ENCODE peak calls at places on chromosome 22, in ten cellular contexts. Y is Peyer's patch, Q is K562, P is spleen, C is HepG2, J is HCT116, V is right lobe of liver, L is body of pancreas, B is uterus, I is IMR-90. E is an unnamed sample.

GRCh38 chr22:32535531-32536190 is 61.0 kb downstream of the FBXO7 start:
- DNase-seq in Y (no peak), Q (no peak), P (no peak), C (no peak), J (no peak), V (no peak), L (no peak), B (no peak), I (no peak), E (no peak)

GRCh38 chr22:21042978-21043855 is 2.5 kb upstream of the LRRC74B start:
- DNase-seq in Y (no peak), Q (peak; percentile 75), P (peak; percentile 22), C (no peak), J (no peak), V (no peak), L (no peak), B (no peak), I (no peak), E (no peak)

GRCh38 chr22:32920032-32920628 is 118.6 kb downstream of the TIMP3 start:
- DNase-seq in Y (no peak), Q (no peak), P (no peak), C (no peak), J (no peak), V (no peak), L (peak; percentile 50), B (peak; percentile 85), I (peak; percentile 33), E (peak; percentile 61)

GRCh38 chr22:22200569-22201184 is 43.9 kb upstream of the VPREB1 start:
- DNase-seq in Y (no peak), Q (no peak), P (no peak), C (no peak), J (no peak), V (no peak), L (no peak), B (no peak), I (no peak), E (no peak)

GRCh38 chr22:29079218-29079901 is 6.5 kb downstream of the KREMEN1 start:
- DNase-seq in Y (no peak), Q (peak; percentile 12), P (no peak), C (no peak), J (no peak), V (no peak), L (no peak), B (no peak), I (no peak), E (no peak)

GRCh38 chr22:36430863-36431262 is 43.1 kb upstream of the MYH9 start:
- DNase-seq in Y (no peak), Q (peak; percentile 31), P (no peak), C (peak; percentile 52), J (no peak), V (no peak), L (no peak), B (no peak), I (peak; percentile 53), E (no peak)

GRCh38 chr22:28911777-28912669 is 28.7 kb downstream of the ZNRF3 start:
- DNase-seq in Y (no peak), Q (no peak), P (no peak), C (peak; percentile 89), J (no peak), V (no peak), L (no peak), B (no peak), I (peak; percentile 65), E (peak; percentile 36)

GRCh38 chr22:22995166-22995565 is 75.2 kb upstream of the GNAZ start:
- DNase-seq in Y (no peak), Q (peak; percentile 71), P (no peak), C (no peak), J (no peak), V (no peak), L (no peak), B (no peak), I (no peak), E (no peak)

GRCh38 chr22:25048659-25049657 is 96.4 kb downstream of the KIAA1671 start:
- DNase-seq in Y (peak; percentile 29), Q (peak; percentile 66), P (peak; percentile 83), C (peak; percentile 62), J (peak; percentile 46), V (peak; percentile 76), L (peak; percentile 71), B (peak; percentile 46), I (peak; percentile 23), E (peak; percentile 75)

GRCh38 chr22:32996702-32997101 is 61.5 kb downstream of the SYN3 start:
- DNase-seq in Y (no peak), Q (no peak), P (no peak), C (no peak), J (no peak), V (no peak), L (no peak), B (peak; percentile 34), I (no peak), E (no peak)

GRCh38 chr22:36435516-36436415 is 45.7 kb downstream of the TXN2 start:
- DNase-seq in Y (peak; percentile 74), Q (no peak), P (peak; percentile 87), C (peak; percentile 92), J (no peak), V (peak; percentile 76), L (peak; percentile 90), B (no peak), I (no peak), E (no peak)

GRCh38 chr22:38997518-38997917 is 15.4 kb downstream of the APOBEC3B start:
- DNase-seq in Y (no peak), Q (no peak), P (no peak), C (no peak), J (no peak), V (no peak), L (no peak), B (no peak), I (no peak), E (no peak)

DNA sequence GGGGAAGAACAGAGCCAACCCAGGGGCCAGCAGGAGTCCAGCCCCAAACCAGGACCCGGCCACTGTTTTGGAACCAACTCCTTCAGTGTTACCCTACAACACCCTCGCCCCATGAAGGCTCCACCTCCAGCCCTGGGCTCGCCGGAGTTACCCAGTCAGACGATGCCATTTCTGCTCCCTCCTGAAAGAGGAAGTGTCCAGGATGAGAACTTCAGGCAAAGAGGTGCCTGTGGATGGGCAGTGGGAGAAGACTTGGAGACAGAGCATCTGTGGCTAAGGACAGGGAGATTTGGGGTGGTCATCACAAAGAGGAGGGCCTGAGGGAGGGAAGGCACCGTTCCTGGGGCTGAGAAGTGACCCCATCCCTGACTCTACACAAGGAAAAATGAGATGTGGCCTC is 14.0 kb downstream of the APOBEC3B start:
- DNase-seq in Y (no peak), Q (no peak), P (no peak), C (no peak), J (no peak), V (no peak), L (no peak), B (no peak), I (no peak), E (no peak)
- TF ChIP-seq CTCF in Y (no peak), Q (no peak), P (no peak), C (no peak), J (no peak), V (no peak), L (no peak), B (no peak), I (no peak), E (no peak)

GRCh38 chr22:46079861-46080821 is 70.2 kb upstream of the PPARA start:
- DNase-seq in Y (no peak), Q (no peak), P (peak; percentile 78), C (no peak), J (no peak), V (peak; percentile 56), L (peak; percentile 79), B (peak; percentile 89), I (no peak), E (peak; percentile 72)
- TF ChIP-seq POLR2A in Y (no peak), Q (no peak), P (no peak), C (no peak), J (no peak), V (no peak), L (peak; percentile 55), B (peak; percentile 68), I (no peak), E (no peak)

GRCh38 chr22:49971232-49972162 is 10.9 kb downstream of the PIM3 start:
- DNase-seq in Y (peak; percentile 68), Q (peak; percentile 84), P (peak; percentile 94), C (no peak), J (no peak), V (peak; percentile 96), L (peak; percentile 78), B (peak; percentile 88), I (no peak), E (peak; percentile 86)

GRCh38 chr22:49968831-49969661 is 8.5 kb downstream of the PIM3 start:
- DNase-seq in Y (peak; percentile 15), Q (no peak), P (peak; percentile 82), C (no peak), J (no peak), V (no peak), L (no peak), B (peak; percentile 27), I (no peak), E (peak; percentile 44)

GRCh38 chr22:49968313-49968830 is 7.8 kb downstream of the PIM3 start:
- DNase-seq in Y (peak; percentile 15), Q (no peak), P (peak; percentile 81), C (no peak), J (no peak), V (peak; percentile 62), L (peak; percentile 6), B (no peak), I (no peak), E (peak; percentile 40)

GRCh38 chr22:49970528-49971231 is 10.1 kb downstream of the PIM3 start:
- DNase-seq in Y (peak; percentile 95), Q (peak; percentile 80), P (peak; percentile 96), C (peak; percentile 97), J (peak; percentile 98), V (peak; percentile 98), L (peak; percentile 97), B (peak; percentile 96), I (peak; percentile 97), E (peak; percentile 92)

DNA sequence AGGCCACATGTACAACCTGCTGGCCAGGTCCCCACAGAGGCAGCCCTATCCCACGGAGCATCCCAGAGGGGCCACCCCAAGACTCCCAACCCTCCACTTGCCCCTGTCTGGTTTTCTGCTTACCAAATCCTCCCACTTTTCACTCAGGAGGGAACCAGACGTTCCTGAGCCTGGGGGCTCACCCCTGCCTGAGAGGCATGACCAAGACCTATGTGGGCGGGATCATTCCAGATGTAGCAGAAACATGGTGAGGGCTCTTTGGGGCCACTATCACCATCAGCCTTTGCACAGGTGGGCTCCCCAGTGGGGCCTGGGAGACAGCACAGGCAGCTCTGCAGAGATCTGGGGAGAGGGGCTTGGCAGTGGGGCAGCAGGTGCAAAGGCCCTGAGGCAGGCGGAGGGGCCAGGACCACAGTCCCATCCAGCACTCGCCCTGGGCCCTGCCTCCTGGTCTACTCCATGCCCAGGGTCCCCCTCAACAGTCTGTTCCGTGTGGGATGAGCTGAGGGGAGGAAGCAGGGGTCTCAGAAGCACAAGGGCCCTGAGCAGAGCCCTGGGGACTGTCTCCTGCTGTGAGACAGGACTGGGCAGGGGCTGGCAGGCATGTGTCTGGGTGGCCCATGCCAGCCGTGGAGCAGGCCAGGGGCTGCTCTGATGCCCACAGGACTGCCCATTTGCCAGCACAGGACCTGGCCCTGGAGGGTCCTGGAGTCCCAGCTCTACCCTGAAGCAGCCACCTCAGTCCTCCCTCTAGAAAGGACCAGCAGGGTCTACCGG is 9.4 kb downstream of the PIM3 start:
- DNase-seq in Y (peak; percentile 16), Q (no peak), P (peak; percentile 80), C (no peak), J (no peak), V (no peak), L (no peak), B (peak; percentile 24), I (no peak), E (peak; percentile 22)
- H3K4me3 ChIP-seq in Y (no peak overlapping the region), Q (no peak overlapping the region), P (no peak overlapping the region), C (no peak overlapping the region), J (no peak overlapping the region), V (no peak overlapping the region), L (no peak overlapping the region), B (no peak overlapping the region), I (no peak overlapping the region), E (no peak overlapping the region)

GRCh38 chr22:27867958-27868737 is 50.9 kb downstream of the PITPNB start:
- DNase-seq in Y (no peak), Q (no peak), P (no peak), C (no peak), J (no peak), V (no peak), L (no peak), B (no peak), I (no peak), E (no peak)
- TF ChIP-seq CTCF in Y (no peak), Q (no peak), P (no peak), C (no peak), J (no peak), V (no peak), L (no peak), B (no peak), I (no peak), E (no peak)

E was measured in ovary.